ENCODE peak calls at places on chromosomes 6 and 20, in four cellular contexts. One of them, this sample, is unnamed.

GRCh38 chr6:17968081-17968518 is 19.3 kb downstream of the KIF13A start:
- DNase-seq in K562: no peak
- DNase-seq in H1: no peak
- DNase-seq in HepG2: no peak
- DNase-seq in this sample: no peak

GRCh38 chr6:98525860-98526259 is 308.5 kb upstream of the POU3F2 start:
- DNase-seq in K562: no peak
- DNase-seq in H1: peak
- DNase-seq in HepG2: no peak
- DNase-seq in this sample: no peak

GRCh38 chr20:47272893-47273590 is 83.5 kb downstream of the ZMYND8 start:
- DNase-seq in K562: peak
- DNase-seq in H1: peak
- DNase-seq in HepG2: peak
- DNase-seq in this sample: peak

GRCh38 chr6:122663981-122664380 is 53.8 kb downstream of the PKIB start:
- DNase-seq in K562: peak
- DNase-seq in H1: no peak
- DNase-seq in HepG2: no peak
- DNase-seq in this sample: no peak

GRCh38 chr6:113805167-113805835 is 51.8 kb upstream of the MARCKS start:
- DNase-seq in K562: no peak
- DNase-seq in H1: no peak
- DNase-seq in HepG2: no peak
- DNase-seq in this sample: no peak

GRCh38 chr6:136527831-136528230 is 22.4 kb downstream of the MAP7 start:
- DNase-seq in K562: no peak
- DNase-seq in H1: no peak
- DNase-seq in HepG2: no peak
- DNase-seq in this sample: no peak

GRCh38 chr6:125558907-125559306 is 190.5 kb upstream of the HEY2 start:
- DNase-seq in K562: no peak
- DNase-seq in H1: no peak
- DNase-seq in HepG2: no peak
- DNase-seq in this sample: no peak

GRCh38 chr6:514396-514973 is 122.9 kb downstream of the IRF4 start:
- DNase-seq in K562: peak
- DNase-seq in H1: no peak
- DNase-seq in HepG2: no peak
- DNase-seq in this sample: no peak

GRCh38 chr20:22447448-22447778 is 137.0 kb downstream of the FOXA2 start:
- DNase-seq in K562: no peak
- DNase-seq in H1: no peak
- DNase-seq in HepG2: no peak
- DNase-seq in this sample: no peak

GRCh38 chr6:43733471-43734293 is 36.3 kb upstream of the VEGFA start:
- DNase-seq in K562: no peak
- DNase-seq in H1: no peak
- DNase-seq in HepG2: no peak
- DNase-seq in this sample: no peak

GRCh38 chr6:4943716-4944115 is 60.1 kb downstream of the RPP40 start:
- DNase-seq in K562: no peak
- DNase-seq in H1: no peak
- DNase-seq in HepG2: no peak
- DNase-seq in this sample: no peak

GRCh38 chr6:36964908-36965307 is 10.4 kb downstream of the PI16 start:
- DNase-seq in K562: no peak
- DNase-seq in H1: no peak
- DNase-seq in HepG2: no peak
- DNase-seq in this sample: no peak

GRCh38 chr20:59024111-59024530 is 4.9 kb downstream of the TUBB1 start:
- DNase-seq in K562: no peak
- DNase-seq in H1: no peak
- DNase-seq in HepG2: no peak
- DNase-seq in this sample: no peak

GRCh38 chr6:112019619-112020018 is 34.3 kb upstream of the CCN6 start:
- DNase-seq in K562: no peak
- DNase-seq in H1: no peak
- DNase-seq in HepG2: no peak
- DNase-seq in this sample: no peak

GRCh38 chr6:36840471-36841461 is 1.5 kb upstream of the CPNE5 start:
- DNase-seq in K562: no peak
- DNase-seq in H1: no peak
- DNase-seq in HepG2: peak
- DNase-seq in this sample: no peak

GRCh38 chr20:13772529-13772928 is 12.2 kb downstream of the ESF1 start:
- DNase-seq in K562: no peak
- DNase-seq in H1: no peak
- DNase-seq in HepG2: no peak
- DNase-seq in this sample: peak

GRCh38 chr6:22294301-22294700 is 2.5 kb downstream of the PRL start:
- DNase-seq in K562: no peak
- DNase-seq in H1: no peak
- DNase-seq in HepG2: no peak
- DNase-seq in this sample: no peak

GRCh38 chr6:149903938-149904611 is 6.2 kb upstream of the RAET1E start:
- DNase-seq in K562: no peak
- DNase-seq in H1: no peak
- DNase-seq in HepG2: no peak
- DNase-seq in this sample: no peak

GRCh38 chr6:158782432-158783166 is 36.6 kb downstream of the EZR start:
- DNase-seq in K562: no peak
- DNase-seq in H1: no peak
- DNase-seq in HepG2: no peak
- DNase-seq in this sample: no peak
- TF ChIP-seq JUN in K562: no peak
- TF ChIP-seq JUN in H1: no peak
- TF ChIP-seq JUN in HepG2: no peak
- TF ChIP-seq JUN in this sample: no peak

DNA sequence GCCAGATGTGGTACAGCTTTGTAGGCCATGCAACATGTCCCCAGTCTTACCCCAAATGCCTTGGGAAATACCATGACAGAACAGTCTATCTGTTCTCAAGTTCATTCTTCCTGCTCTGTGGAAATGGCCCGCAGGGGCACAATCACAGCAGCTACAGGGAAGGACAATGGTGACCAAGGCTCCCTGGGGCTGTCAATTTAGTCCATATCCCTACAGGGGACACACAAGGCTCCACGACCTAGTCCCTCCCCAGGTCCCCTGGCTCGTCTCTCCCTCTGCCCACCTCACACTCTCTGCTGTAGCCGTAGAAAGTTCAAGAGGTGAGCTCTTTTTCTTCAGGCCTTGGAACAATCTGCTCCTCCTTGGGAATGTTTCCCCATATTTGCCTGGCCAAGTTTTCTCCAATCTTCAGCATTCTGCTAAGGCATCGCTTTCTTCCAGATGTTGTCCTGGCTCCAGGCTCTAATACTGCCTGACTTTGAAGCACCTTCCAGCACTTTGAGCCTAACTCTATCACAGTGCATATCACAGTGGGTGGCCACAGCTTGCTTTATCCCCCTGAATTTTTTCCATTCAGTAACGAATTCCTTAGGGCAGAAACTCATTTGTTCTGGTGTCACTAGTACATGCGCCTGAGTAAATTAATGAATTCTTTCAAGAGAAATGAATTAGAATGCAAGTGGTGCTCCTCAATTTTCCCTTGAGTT is 92.7 kb downstream of the MAP3K7 start:
- DNase-seq in K562: no peak
- DNase-seq in H1: no peak
- DNase-seq in HepG2: no peak
- DNase-seq in this sample: no peak
- H3K9ac ChIP-seq in K562: no peak
- H3K9ac ChIP-seq in H1: no peak
- H3K9ac ChIP-seq in HepG2: no peak
- H3K9ac ChIP-seq in this sample: no peak

GRCh38 chr6:26020291-26020982 is 57.8 kb downstream of the TRIM38 start:
- DNase-seq in K562: peak
- DNase-seq in H1: no peak
- DNase-seq in HepG2: no peak
- DNase-seq in this sample: peak

GRCh38 chr6:26022737-26023136 is 60.1 kb downstream of the TRIM38 start:
- DNase-seq in K562: peak
- DNase-seq in H1: no peak
- DNase-seq in HepG2: no peak
- DNase-seq in this sample: no peak

GRCh38 chr6:26021350-26022165 is 59.0 kb downstream of the TRIM38 start:
- DNase-seq in K562: peak
- DNase-seq in H1: no peak
- DNase-seq in HepG2: peak
- DNase-seq in this sample: peak

GRCh38 chr6:26020983-26021349 is 58.4 kb downstream of the TRIM38 start:
- DNase-seq in K562: peak
- DNase-seq in H1: no peak
- DNase-seq in HepG2: no peak
- DNase-seq in this sample: no peak

DNA sequence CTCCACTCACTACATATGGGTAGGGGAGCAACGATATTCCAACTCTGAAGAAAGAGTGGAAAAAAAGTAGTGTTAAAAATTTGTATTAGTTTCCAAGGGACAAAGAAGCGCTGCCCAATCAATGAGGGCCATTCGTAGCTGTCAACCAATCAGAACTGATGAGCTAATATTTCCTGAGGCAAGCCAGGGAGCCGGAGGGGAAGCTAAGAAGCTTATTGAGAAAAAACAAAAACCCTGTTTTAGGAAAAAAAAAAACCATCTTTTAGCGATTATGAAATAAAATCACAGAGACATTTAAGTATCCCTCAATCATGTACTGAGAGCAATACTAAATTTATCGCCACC is 59.5 kb downstream of the TRIM38 start:
- DNase-seq in K562: peak
- DNase-seq in H1: no peak
- DNase-seq in HepG2: no peak
- DNase-seq in this sample: peak
- TF ChIP-seq JUN in K562: no peak
- TF ChIP-seq JUN in H1: no peak
- TF ChIP-seq JUN in HepG2: no peak
- TF ChIP-seq JUN in this sample: no peak

GRCh38 chr20:24461848-24462247 is 7.6 kb upstream of the SYNDIG1 start:
- DNase-seq in K562: no peak
- DNase-seq in H1: no peak
- DNase-seq in HepG2: no peak
- DNase-seq in this sample: no peak
- H3K9ac ChIP-seq in K562: no peak
- H3K9ac ChIP-seq in H1: no peak
- H3K9ac ChIP-seq in HepG2: no peak
- H3K9ac ChIP-seq in this sample: no peak

GRCh38 chr20:3459881-3460307 is 10.9 kb upstream of the ATRN start:
- DNase-seq in K562: no peak
- DNase-seq in H1: no peak
- DNase-seq in HepG2: no peak
- DNase-seq in this sample: no peak

GRCh38 chr20:3465301-3465700 is 5.5 kb upstream of the ATRN start:
- DNase-seq in K562: no peak
- DNase-seq in H1: no peak
- DNase-seq in HepG2: no peak
- DNase-seq in this sample: no peak

GRCh38 chr20:3464166-3464565 is 6.7 kb upstream of the ATRN start:
- DNase-seq in K562: no peak
- DNase-seq in H1: no peak
- DNase-seq in HepG2: no peak
- DNase-seq in this sample: no peak

GRCh38 chr20:3461191-3461874 is 9.5 kb upstream of the ATRN start:
- DNase-seq in K562: no peak
- DNase-seq in H1: no peak
- DNase-seq in HepG2: no peak
- DNase-seq in this sample: no peak

GRCh38 chr20:3461911-3462677 is 8.7 kb upstream of the ATRN start:
- DNase-seq in K562: no peak
- DNase-seq in H1: no peak
- DNase-seq in HepG2: no peak
- DNase-seq in this sample: no peak
- TF ChIP-seq JUN in K562: no peak
- TF ChIP-seq JUN in H1: no peak
- TF ChIP-seq JUN in HepG2: no peak
- TF ChIP-seq JUN in this sample: no peak

DNA sequence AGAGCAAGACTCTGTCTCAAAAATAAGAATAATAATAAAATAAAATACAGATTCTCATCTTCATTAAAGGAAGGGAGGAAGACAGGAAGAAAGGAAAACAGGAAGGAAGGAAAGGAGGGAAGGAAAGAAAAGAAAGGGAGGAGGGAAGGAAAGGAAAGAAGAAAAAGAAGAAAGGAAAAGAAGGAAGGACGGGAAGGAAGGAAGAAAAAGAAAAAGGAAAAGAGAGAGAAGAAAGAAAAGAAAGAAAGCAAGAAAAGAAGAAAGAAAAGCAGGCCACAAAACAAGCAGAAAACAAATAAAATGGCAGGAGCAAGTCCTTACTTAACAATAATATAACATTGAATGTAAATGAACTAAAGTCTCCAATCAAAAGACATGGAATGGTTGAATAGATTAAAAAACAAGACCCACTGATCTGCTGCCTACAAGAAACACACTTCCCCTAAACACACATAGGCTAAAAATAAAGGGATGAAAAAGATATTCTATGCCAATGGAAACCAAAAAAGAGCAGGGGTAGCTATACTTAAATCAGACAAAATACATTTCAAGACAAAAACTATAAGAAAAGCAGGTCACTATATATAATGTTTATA is 60.4 kb downstream of the ZFP64 start:
- DNase-seq in K562: no peak
- DNase-seq in H1: no peak
- DNase-seq in HepG2: no peak
- DNase-seq in this sample: no peak
- H3K9ac ChIP-seq in K562: no peak
- H3K9ac ChIP-seq in H1: no peak
- H3K9ac ChIP-seq in HepG2: no peak
- H3K9ac ChIP-seq in this sample: no peak